ENCODE peak calls at places on chromosomes 5 and 9, in six cellular contexts. O is colonic mucosa; E is mucosa of gallbladder; M is AG08396; R is SK-MEL-5; F is CD8-positive, alpha-beta T cell. P is an unnamed sample.

GRCh38 chr5:79853676-79854418 is 137.2 kb downstream of the MTX3 start:
- DNase-seq in O (no peak), E (no peak), M (no peak), R (no peak), F (no peak), P (no peak)

GRCh38 chr5:67214713-67215591 is 18.4 kb upstream of the CD180 start:
- DNase-seq in O (peak; percentile 75), E (peak; percentile 59), M (no peak), R (no peak), F (no peak), P (no peak)

GRCh38 chr9:105150991-105151685 is 93.3 kb upstream of the SLC44A1 start:
- DNase-seq in O (no peak), E (no peak), M (no peak), R (no peak), F (no peak), P (no peak)

GRCh38 chr5:66840527-66841013 is 244.4 kb downstream of the MAST4 start:
- DNase-seq in O (no peak), E (no peak), M (no peak), R (no peak), F (no peak), P (no peak)

GRCh38 chr5:91848453-91848852 is 465.3 kb upstream of the ARRDC3 start:
- DNase-seq in O (no peak), E (no peak), M (peak; percentile 2), R (peak; percentile 38), F (no peak), P (no peak)

GRCh38 chr5:168286386-168286785 is 5.1 kb upstream of the WWC1 start:
- DNase-seq in O (no peak), E (no peak), M (no peak), R (no peak), F (no peak), P (no peak)

GRCh38 chr5:175887463-175887862 is 16.1 kb downstream of the CPLX2 start:
- DNase-seq in O (no peak), E (no peak), M (no peak), R (no peak), F (no peak), P (no peak)

GRCh38 chr9:693460-694390 is 147.8 kb upstream of the DMRT1 start:
- DNase-seq in O (peak; percentile 44), E (peak; percentile 66), M (peak; percentile 53), R (peak; percentile 81), F (no peak), P (no peak)

GRCh38 chr5:80300125-80300524 is 19.7 kb upstream of the SPZ1 start:
- DNase-seq in O (no peak), E (no peak), M (no peak), R (no peak), F (no peak), P (no peak)

GRCh38 chr5:109550077-109550476 is 139.7 kb upstream of the MAN2A1 start:
- DNase-seq in O (no peak), E (no peak), M (no peak), R (no peak), F (no peak), P (no peak)

GRCh38 chr5:103842936-103843335 is 280.3 kb upstream of the NUDT12 start:
- DNase-seq in O (no peak), E (no peak), M (no peak), R (no peak), F (no peak), P (no peak)

GRCh38 chr9:92807757-92808725 is 43.4 kb upstream of the BICD2 start:
- DNase-seq in O (no peak), E (no peak), M (no peak), R (no peak), F (peak; percentile 21), P (peak; percentile 55)

GRCh38 chr9:114092336-114092735 is 6.8 kb downstream of the KIF12 start:
- DNase-seq in O (no peak), E (no peak), M (no peak), R (no peak), F (no peak), P (no peak)

GRCh38 chr5:79436821-79437220 is 77.1 kb downstream of the HOMER1 start:
- DNase-seq in O (no peak), E (no peak), M (no peak), R (no peak), F (no peak), P (no peak)

GRCh38 chr9:96169488-96169887 is 132.5 kb downstream of the HSD17B3 start:
- DNase-seq in O (peak; percentile 66), E (peak; percentile 72), M (peak; percentile 74), R (no peak), F (no peak), P (peak; percentile 37)

GRCh38 chr9:131618071-131618479 is 72.8 kb downstream of the PRRT1B start:
- DNase-seq in O (no peak), E (peak; percentile 60), M (no peak), R (peak; percentile 46), F (no peak), P (no peak)

GRCh38 chr9:135126480-135127187 is 39.2 kb downstream of the OLFM1 start:
- DNase-seq in O (no peak), E (no peak), M (no peak), R (no peak), F (no peak), P (no peak)

GRCh38 chr9:108755979-108756378 is 99.8 kb downstream of the ACTL7B start:
- DNase-seq in O (no peak), E (no peak), M (no peak), R (no peak), F (no peak), P (no peak)

GRCh38 chr5:80097516-80097915 is 62.4 kb downstream of the THBS4 start:
- DNase-seq in O (no peak), E (no peak), M (no peak), R (no peak), F (no peak), P (no peak)